ENCODE peak calls at places on chromosome 17, in eight cellular contexts. One of them, this sample, is unnamed. For H3K9me3, the result is how much of the 10 kb centered on the place peaks cover.

GRCh38 chr17:45722161-45722560 is 62.0 kb upstream of the CRHR1 start:
- DNase-seq in IMR-90: peak
- DNase-seq in HCT116: peak
- DNase-seq in heart right ventricle: no peak
- DNase-seq in breast epithelium: no peak
- DNase-seq in right lobe of liver: peak
- DNase-seq in MM.1S: no peak
- DNase-seq in aorta: no peak
- DNase-seq in this sample: no peak

GRCh38 chr17:4599505-4600281 is 15.4 kb downstream of the SMTNL2 start:
- DNase-seq in IMR-90: peak
- DNase-seq in HCT116: no peak
- DNase-seq in heart right ventricle: no peak
- DNase-seq in breast epithelium: no peak
- DNase-seq in right lobe of liver: no peak
- DNase-seq in MM.1S: no peak
- DNase-seq in aorta: peak
- DNase-seq in this sample: no peak

GRCh38 chr17:8696951-8697745 is 47.5 kb downstream of the CCDC42 start:
- DNase-seq in IMR-90: peak
- DNase-seq in HCT116: no peak
- DNase-seq in heart right ventricle: no peak
- DNase-seq in breast epithelium: no peak
- DNase-seq in right lobe of liver: no peak
- DNase-seq in MM.1S: no peak
- DNase-seq in aorta: peak
- DNase-seq in this sample: no peak

GRCh38 chr17:61127960-61128359 is 271.7 kb upstream of the TBX2 start:
- DNase-seq in IMR-90: peak
- DNase-seq in HCT116: no peak
- DNase-seq in heart right ventricle: no peak
- DNase-seq in breast epithelium: no peak
- DNase-seq in right lobe of liver: no peak
- DNase-seq in MM.1S: no peak
- DNase-seq in aorta: no peak
- DNase-seq in this sample: no peak

GRCh38 chr17:75010683-75011406 is 1.6 kb upstream of the MRPL58 start:
- DNase-seq in IMR-90: peak
- DNase-seq in HCT116: no peak
- DNase-seq in heart right ventricle: peak
- DNase-seq in breast epithelium: peak
- DNase-seq in right lobe of liver: no peak
- DNase-seq in MM.1S: no peak
- DNase-seq in aorta: no peak
- DNase-seq in this sample: no peak

GRCh38 chr17:83037084-83037950 is 42.1 kb upstream of the METRNL start:
- DNase-seq in IMR-90: no peak
- DNase-seq in HCT116: no peak
- DNase-seq in heart right ventricle: no peak
- DNase-seq in breast epithelium: no peak
- DNase-seq in right lobe of liver: no peak
- DNase-seq in MM.1S: no peak
- DNase-seq in aorta: no peak
- DNase-seq in this sample: no peak

GRCh38 chr17:12722282-12722681 is 56.6 kb downstream of the MYOCD start:
- DNase-seq in IMR-90: no peak
- DNase-seq in HCT116: no peak
- DNase-seq in heart right ventricle: no peak
- DNase-seq in breast epithelium: no peak
- DNase-seq in right lobe of liver: no peak
- DNase-seq in MM.1S: no peak
- DNase-seq in aorta: no peak
- DNase-seq in this sample: no peak

GRCh38 chr17:49495842-49496182 is 719 bp downstream of the NGFR start:
- DNase-seq in IMR-90: no peak
- DNase-seq in HCT116: no peak
- DNase-seq in heart right ventricle: no peak
- DNase-seq in breast epithelium: no peak
- DNase-seq in right lobe of liver: no peak
- DNase-seq in MM.1S: no peak
- DNase-seq in aorta: no peak
- DNase-seq in this sample: no peak

GRCh38 chr17:4903051-4903818 is at the start of gene CHRNE:
- DNase-seq in IMR-90: peak
- DNase-seq in HCT116: peak
- DNase-seq in heart right ventricle: peak
- DNase-seq in breast epithelium: peak
- DNase-seq in right lobe of liver: peak
- DNase-seq in MM.1S: peak
- DNase-seq in aorta: no peak
- DNase-seq in this sample: peak

GRCh38 chr17:42979511-42980273 is at the start of gene PTGES3L:
- DNase-seq in IMR-90: peak
- DNase-seq in HCT116: no peak
- DNase-seq in heart right ventricle: peak
- DNase-seq in breast epithelium: no peak
- DNase-seq in right lobe of liver: no peak
- DNase-seq in MM.1S: peak
- DNase-seq in aorta: peak
- DNase-seq in this sample: no peak

GRCh38 chr17:27585153-27585681 is 45.8 kb upstream of the LGALS9 start:
- DNase-seq in IMR-90: no peak
- DNase-seq in HCT116: no peak
- DNase-seq in heart right ventricle: no peak
- DNase-seq in breast epithelium: no peak
- DNase-seq in right lobe of liver: no peak
- DNase-seq in MM.1S: no peak
- DNase-seq in aorta: no peak
- DNase-seq in this sample: no peak

GRCh38 chr17:35879748-35880654 is at the start of gene CCL5:
- DNase-seq in IMR-90: peak
- DNase-seq in HCT116: no peak
- DNase-seq in heart right ventricle: no peak
- DNase-seq in breast epithelium: no peak
- DNase-seq in right lobe of liver: no peak
- DNase-seq in MM.1S: peak
- DNase-seq in aorta: no peak
- DNase-seq in this sample: no peak

GRCh38 chr17:55295411-55296170 is 30.8 kb downstream of the HLF start:
- DNase-seq in IMR-90: peak
- DNase-seq in HCT116: peak
- DNase-seq in heart right ventricle: peak
- DNase-seq in breast epithelium: no peak
- DNase-seq in right lobe of liver: peak
- DNase-seq in MM.1S: peak
- DNase-seq in aorta: no peak
- DNase-seq in this sample: peak

GRCh38 chr17:70091681-70092080 is 16.7 kb downstream of the KCNJ16 start:
- DNase-seq in IMR-90: peak
- DNase-seq in HCT116: no peak
- DNase-seq in heart right ventricle: no peak
- DNase-seq in breast epithelium: no peak
- DNase-seq in right lobe of liver: no peak
- DNase-seq in MM.1S: no peak
- DNase-seq in aorta: no peak
- DNase-seq in this sample: no peak

GRCh38 chr17:69802045-69802740 is 272.8 kb upstream of the KCNJ16 start:
- DNase-seq in IMR-90: no peak
- DNase-seq in HCT116: no peak
- DNase-seq in heart right ventricle: no peak
- DNase-seq in breast epithelium: no peak
- DNase-seq in right lobe of liver: no peak
- DNase-seq in MM.1S: no peak
- DNase-seq in aorta: no peak
- DNase-seq in this sample: no peak

GRCh38 chr17:35241520-35241919 is 1.4 kb upstream of the SLFN5 start:
- DNase-seq in IMR-90: no peak
- DNase-seq in HCT116: no peak
- DNase-seq in heart right ventricle: no peak
- DNase-seq in breast epithelium: no peak
- DNase-seq in right lobe of liver: no peak
- DNase-seq in MM.1S: no peak
- DNase-seq in aorta: no peak
- DNase-seq in this sample: peak

GRCh38 chr17:9958586-9959281 is 53.7 kb upstream of the RCVRN start:
- DNase-seq in IMR-90: no peak
- DNase-seq in HCT116: no peak
- DNase-seq in heart right ventricle: no peak
- DNase-seq in breast epithelium: peak
- DNase-seq in right lobe of liver: no peak
- DNase-seq in MM.1S: no peak
- DNase-seq in aorta: no peak
- DNase-seq in this sample: no peak

GRCh38 chr17:76468634-76469010 is 1.2 kb downstream of the AANAT start:
- DNase-seq in IMR-90: no peak
- DNase-seq in HCT116: no peak
- DNase-seq in heart right ventricle: no peak
- DNase-seq in breast epithelium: no peak
- DNase-seq in right lobe of liver: no peak
- DNase-seq in MM.1S: no peak
- DNase-seq in aorta: no peak
- DNase-seq in this sample: no peak

GRCh38 chr17:76467809-76468633 is 618 bp downstream of the AANAT start:
- DNase-seq in IMR-90: no peak
- DNase-seq in HCT116: no peak
- DNase-seq in heart right ventricle: no peak
- DNase-seq in breast epithelium: no peak
- DNase-seq in right lobe of liver: no peak
- DNase-seq in MM.1S: no peak
- DNase-seq in aorta: no peak
- DNase-seq in this sample: no peak

GRCh38 chr17:76469076-76469990 is 1.9 kb downstream of the AANAT start:
- DNase-seq in IMR-90: no peak
- DNase-seq in HCT116: no peak
- DNase-seq in heart right ventricle: no peak
- DNase-seq in breast epithelium: no peak
- DNase-seq in right lobe of liver: no peak
- DNase-seq in MM.1S: no peak
- DNase-seq in aorta: no peak
- DNase-seq in this sample: no peak

GRCh38 chr17:76467366-76467765 is at the start of gene AANAT:
- DNase-seq in IMR-90: no peak
- DNase-seq in HCT116: no peak
- DNase-seq in heart right ventricle: no peak
- DNase-seq in breast epithelium: no peak
- DNase-seq in right lobe of liver: no peak
- DNase-seq in MM.1S: no peak
- DNase-seq in aorta: no peak
- DNase-seq in this sample: no peak

GRCh38 chr17:76466775-76467130 is 650 bp upstream of the AANAT start:
- DNase-seq in IMR-90: no peak
- DNase-seq in HCT116: no peak
- DNase-seq in heart right ventricle: no peak
- DNase-seq in breast epithelium: no peak
- DNase-seq in right lobe of liver: no peak
- DNase-seq in MM.1S: no peak
- DNase-seq in aorta: no peak
- DNase-seq in this sample: no peak
- H3K4me3 ChIP-seq in IMR-90: no peak
- H3K4me3 ChIP-seq in HCT116: no peak
- H3K4me3 ChIP-seq in heart right ventricle: no peak
- H3K4me3 ChIP-seq in breast epithelium: no peak
- H3K4me3 ChIP-seq in right lobe of liver: no peak
- H3K4me3 ChIP-seq in MM.1S: no peak
- H3K4me3 ChIP-seq in aorta: no peak
- H3K4me3 ChIP-seq in this sample: no peak

DNA sequence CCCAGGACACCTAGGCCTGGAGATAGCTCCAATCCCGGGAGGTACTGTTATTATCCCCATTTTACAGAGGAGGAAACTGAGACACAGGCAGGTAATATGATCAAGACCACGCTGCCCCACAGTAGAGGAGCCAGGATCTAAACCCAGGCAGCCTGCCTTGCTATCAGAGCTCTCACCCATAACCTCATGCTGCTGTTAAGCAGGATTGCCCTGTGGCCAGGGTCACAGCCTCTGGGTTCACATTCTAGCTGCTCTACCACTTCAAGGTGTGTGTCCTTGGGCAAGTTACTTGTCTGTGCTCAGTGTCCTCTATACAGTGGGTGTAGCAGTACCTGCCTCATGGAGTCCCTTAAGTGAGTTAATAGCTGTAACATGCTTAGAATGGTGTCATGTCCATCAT is 1015.3 kb downstream of the KCNJ18 start:
- DNase-seq in IMR-90: no peak
- DNase-seq in HCT116: no peak
- DNase-seq in heart right ventricle: no peak
- DNase-seq in breast epithelium: no peak
- DNase-seq in right lobe of liver: no peak
- DNase-seq in MM.1S: no peak
- DNase-seq in aorta: no peak
- DNase-seq in this sample: no peak
- H3K9me3 ChIP-seq in IMR-90: under half
- H3K9me3 ChIP-seq in HCT116: under half
- H3K9me3 ChIP-seq in heart right ventricle: under half
- H3K9me3 ChIP-seq in breast epithelium: under half
- H3K9me3 ChIP-seq in right lobe of liver: under half
- H3K9me3 ChIP-seq in MM.1S: under half
- H3K9me3 ChIP-seq in aorta: under half
- H3K9me3 ChIP-seq in this sample: under half

DNA sequence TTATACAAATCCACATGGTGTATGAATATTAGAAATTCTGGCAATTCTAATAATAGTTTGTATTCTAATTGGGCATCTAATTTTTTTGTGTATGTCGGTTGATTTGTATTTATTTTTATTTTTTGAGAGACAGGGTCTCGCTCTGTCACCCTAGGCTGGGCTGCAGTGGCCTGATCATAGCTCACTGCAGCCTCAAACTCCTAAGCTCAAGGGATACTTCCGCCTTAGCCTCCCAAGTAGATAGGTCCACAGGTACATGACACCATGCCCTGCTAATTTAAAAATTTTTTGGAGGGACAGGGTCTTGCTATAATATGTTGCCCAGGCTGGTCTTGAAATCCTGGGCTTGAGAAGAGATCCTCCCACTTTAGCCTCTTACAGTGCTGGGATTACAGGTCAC is 104.6 kb downstream of the TRIM37 start:
- DNase-seq in IMR-90: no peak
- DNase-seq in HCT116: no peak
- DNase-seq in heart right ventricle: no peak
- DNase-seq in breast epithelium: no peak
- DNase-seq in right lobe of liver: no peak
- DNase-seq in MM.1S: no peak
- DNase-seq in aorta: no peak
- DNase-seq in this sample: no peak
- H3K4me3 ChIP-seq in IMR-90: no peak
- H3K4me3 ChIP-seq in HCT116: no peak
- H3K4me3 ChIP-seq in heart right ventricle: no peak
- H3K4me3 ChIP-seq in breast epithelium: no peak
- H3K4me3 ChIP-seq in right lobe of liver: no peak
- H3K4me3 ChIP-seq in MM.1S: no peak
- H3K4me3 ChIP-seq in aorta: no peak
- H3K4me3 ChIP-seq in this sample: no peak

DNA sequence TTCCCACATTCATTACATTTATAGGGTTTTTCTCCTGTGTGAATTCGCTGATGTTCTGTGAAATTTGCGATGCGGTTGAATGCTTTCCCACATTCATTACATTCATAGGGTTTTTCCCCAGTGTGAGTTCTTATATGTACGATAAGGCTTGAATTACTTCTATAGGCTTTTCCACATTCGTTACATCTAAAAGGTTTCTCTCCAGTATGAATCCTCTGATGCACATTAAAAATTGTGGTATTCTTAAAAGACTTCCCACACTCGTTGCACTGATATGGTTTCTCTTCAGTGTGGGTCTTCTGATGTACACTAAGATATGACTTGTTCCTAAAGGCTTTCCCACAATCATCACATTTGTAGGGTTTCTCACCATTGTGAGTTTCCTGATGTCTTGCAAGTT is 30.4 kb downstream of the ZNF624 start:
- DNase-seq in IMR-90: no peak
- DNase-seq in HCT116: no peak
- DNase-seq in heart right ventricle: no peak
- DNase-seq in breast epithelium: no peak
- DNase-seq in right lobe of liver: no peak
- DNase-seq in MM.1S: no peak
- DNase-seq in aorta: no peak
- DNase-seq in this sample: no peak
- H3K9me3 ChIP-seq in IMR-90: half or more
- H3K9me3 ChIP-seq in HCT116: half or more
- H3K9me3 ChIP-seq in heart right ventricle: half or more
- H3K9me3 ChIP-seq in breast epithelium: half or more
- H3K9me3 ChIP-seq in right lobe of liver: under half
- H3K9me3 ChIP-seq in MM.1S: under half
- H3K9me3 ChIP-seq in aorta: under half
- H3K9me3 ChIP-seq in this sample: under half

This sample was measured in naive thymus-derived CD4-positive, alpha-beta T cell.